ENCODE peak calls at places on chromosomes 1 and 21, in eight cellular contexts. P, Y, R, Z, D, E, C and L are unnamed samples.
A peak's percentile ranks its signal among the peaks of the same experiment; 100 is the strongest.

GRCh38 chr1:84834419-84835064 is 58.5 kb downstream of the LPAR3 start:
- DNase-seq in P (no peak), Y (no peak), R (no peak), Z (no peak), D (no peak), E (peak; percentile 84), C (peak; percentile 62), L (peak; percentile 74)

GRCh38 chr1:51569284-51570062 is 47.4 kb upstream of the OSBPL9 start:
- DNase-seq in P (peak; percentile 8), Y (no peak), R (peak; percentile 24), Z (no peak), D (no peak), E (peak; percentile 77), C (peak; percentile 77), L (peak; percentile 90)

GRCh38 chr1:21280011-21280471 is 10.2 kb downstream of the ECE1 start:
- DNase-seq in P (no peak), Y (no peak), R (no peak), Z (no peak), D (no peak), E (no peak), C (peak; percentile 92), L (no peak)

GRCh38 chr1:116262207-116262994 is 110.6 kb upstream of the ATP1A1 start:
- DNase-seq in P (no peak), Y (no peak), R (no peak), Z (no peak), D (no peak), E (no peak), C (no peak), L (no peak)

GRCh38 chr1:70864302-70864701 is 183.3 kb downstream of the PTGER3 start:
- DNase-seq in P (no peak), Y (no peak), R (no peak), Z (no peak), D (no peak), E (no peak), C (no peak), L (no peak)

GRCh38 chr1:80706526-80706925 is 1094.2 kb upstream of the ADGRL2 start:
- DNase-seq in P (no peak), Y (no peak), R (no peak), Z (no peak), D (no peak), E (no peak), C (no peak), L (no peak)

GRCh38 chr1:206117151-206117948 is at the start of gene AVPR1B:
- DNase-seq in P (no peak), Y (peak; percentile 26), R (no peak), Z (no peak), D (peak; percentile 84), E (peak; percentile 56), C (peak; percentile 24), L (peak; percentile 45)

GRCh38 chr21:17494051-17494450 is 18.8 kb upstream of the CXADR start:
- DNase-seq in P (no peak), Y (no peak), R (no peak), Z (no peak), D (no peak), E (no peak), C (no peak), L (no peak)

GRCh38 chr1:53739109-53739681 is at the start of gene GLIS1:
- DNase-seq in P (peak; percentile 19), Y (peak; percentile 98), R (no peak), Z (peak; percentile 51), D (peak; percentile 93), E (peak; percentile 97), C (peak; percentile 86), L (peak; percentile 85)

GRCh38 chr1:46526013-46526688 is 25.3 kb downstream of the KNCN start:
- DNase-seq in P (no peak), Y (no peak), R (no peak), Z (no peak), D (no peak), E (no peak), C (no peak), L (no peak)

GRCh38 chr1:91381844-91382243 is 22.8 kb downstream of the HFM1 start:
- DNase-seq in P (no peak), Y (no peak), R (no peak), Z (no peak), D (no peak), E (no peak), C (no peak), L (no peak)

GRCh38 chr1:178323067-178323466 is 173.7 kb downstream of the CLEC20A start:
- DNase-seq in P (no peak), Y (no peak), R (no peak), Z (no peak), D (no peak), E (peak; percentile 19), C (no peak), L (no peak)

GRCh38 chr1:16420719-16421118 is 16.5 kb downstream of the SPATA21 start:
- DNase-seq in P (peak; percentile 40), Y (peak; percentile 45), R (peak; percentile 69), Z (no peak), D (no peak), E (no peak), C (no peak), L (no peak)

GRCh38 chr1:178470411-178470960 is 26.3 kb downstream of the CLEC20A start:
- DNase-seq in P (no peak), Y (no peak), R (no peak), Z (no peak), D (no peak), E (peak; percentile 62), C (no peak), L (no peak)

GRCh38 chr1:63913533-63913932 is 139.7 kb downstream of the ROR1 start:
- DNase-seq in P (no peak), Y (no peak), R (no peak), Z (no peak), D (no peak), E (no peak), C (no peak), L (no peak)

GRCh38 chr1:76176020-76176419 is 101.5 kb downstream of the ST6GALNAC3 start:
- DNase-seq in P (no peak), Y (no peak), R (no peak), Z (no peak), D (no peak), E (no peak), C (no peak), L (no peak)

GRCh38 chr1:243910612-243911011 is 60.6 kb upstream of the AKT3 start:
- DNase-seq in P (no peak), Y (no peak), R (no peak), Z (no peak), D (no peak), E (no peak), C (no peak), L (no peak)

GRCh38 chr21:36566606-36567005 is 86.7 kb upstream of the CLDN14 start:
- DNase-seq in P (no peak), Y (no peak), R (no peak), Z (no peak), D (no peak), E (no peak), C (no peak), L (no peak)

GRCh38 chr1:180631766-180632325 is at the start of gene XPR1:
- DNase-seq in P (peak; percentile 98), Y (peak; percentile 67), R (peak; percentile 95), Z (peak; percentile 97), D (peak; percentile 99), E (peak; percentile 98), C (peak; percentile 99), L (peak; percentile 99)

GRCh38 chr1:23810818-23811420 is 10.4 kb upstream of the GALE start:
- DNase-seq in P (no peak), Y (peak; percentile 55), R (peak; percentile 51), Z (no peak), D (no peak), E (no peak), C (peak; percentile 52), L (no peak)

GRCh38 chr1:173164686-173165085 is 42.4 kb downstream of the TNFSF4 start:
- DNase-seq in P (no peak), Y (no peak), R (no peak), Z (no peak), D (no peak), E (no peak), C (no peak), L (no peak)

GRCh38 chr1:202247104-202247503 is 53.5 kb downstream of the LGR6 start:
- DNase-seq in P (no peak), Y (no peak), R (no peak), Z (no peak), D (no peak), E (no peak), C (no peak), L (no peak)

GRCh38 chr1:50157306-50157705 is 48.6 kb downstream of the ELAVL4 start:
- DNase-seq in P (no peak), Y (no peak), R (no peak), Z (no peak), D (no peak), E (no peak), C (no peak), L (no peak)

GRCh38 chr1:230322421-230322756 is 103.7 kb downstream of the PGBD5 start:
- DNase-seq in P (no peak), Y (no peak), R (no peak), Z (no peak), D (peak; percentile 73), E (no peak), C (no peak), L (no peak)

GRCh38 chr21:28375708-28376385 is 616.8 kb downstream of the LTN1 start:
- DNase-seq in P (no peak), Y (no peak), R (no peak), Z (no peak), D (no peak), E (no peak), C (peak; percentile 78), L (peak; percentile 68)

GRCh38 chr1:29379438-29380073 is 143.2 kb downstream of the PTPRU start:
- DNase-seq in P (no peak), Y (no peak), R (no peak), Z (no peak), D (no peak), E (no peak), C (peak; percentile 65), L (peak; percentile 61)

GRCh38 chr1:244137725-244138124 is 86.6 kb downstream of the ZBTB18 start:
- DNase-seq in P (no peak), Y (no peak), R (no peak), Z (no peak), D (no peak), E (no peak), C (no peak), L (peak; percentile 90)

GRCh38 chr21:36835383-36835795 is 131.1 kb downstream of the HLCS start:
- DNase-seq in P (no peak), Y (no peak), R (no peak), Z (no peak), D (no peak), E (no peak), C (no peak), L (no peak)

GRCh38 chr21:35586305-35586704 is 474.0 kb downstream of the SETD4 start:
- DNase-seq in P (no peak), Y (no peak), R (no peak), Z (no peak), D (no peak), E (no peak), C (peak; percentile 1), L (no peak)

GRCh38 chr1:182357913-182358312 is 33.7 kb downstream of the GLUL start:
- DNase-seq in P (no peak), Y (no peak), R (no peak), Z (no peak), D (no peak), E (no peak), C (no peak), L (no peak)

GRCh38 chr1:19738106-19738505 is 61.6 kb downstream of the TMCO4 start:
- DNase-seq in P (no peak), Y (no peak), R (no peak), Z (no peak), D (no peak), E (no peak), C (no peak), L (no peak)

GRCh38 chr21:44365251-44365966 is 12.0 kb downstream of the TRPM2 start:
- DNase-seq in P (no peak), Y (no peak), R (no peak), Z (no peak), D (peak; percentile 67), E (no peak), C (no peak), L (no peak)

GRCh38 chr1:117077267-117077666 is 17.1 kb downstream of the TTF2 start:
- DNase-seq in P (peak; percentile 21), Y (no peak), R (no peak), Z (no peak), D (no peak), E (peak; percentile 73), C (peak; percentile 90), L (peak; percentile 97)

GRCh38 chr1:37306461-37306860 is 167.9 kb upstream of the ZC3H12A start:
- DNase-seq in P (no peak), Y (no peak), R (no peak), Z (no peak), D (no peak), E (no peak), C (no peak), L (no peak)